ENCODE peak calls at places on chromosomes 16 and 17, in five cellular contexts. One of them, this sample, is unnamed.

GRCh38 chr16:31072540-31073072 is 1.4 kb downstream of the ZNF668 start:
- DNase-seq in SK-N-SH: peak
- DNase-seq in K562: peak
- DNase-seq in HepG2: peak
- DNase-seq in GM12878: no peak
- DNase-seq in this sample: no peak

GRCh38 chr17:39944393-39944711 is 16.8 kb downstream of the LRRC3C start:
- DNase-seq in SK-N-SH: no peak
- DNase-seq in K562: no peak
- DNase-seq in HepG2: no peak
- DNase-seq in GM12878: no peak
- DNase-seq in this sample: no peak

GRCh38 chr17:46772013-46772878 is 46.2 kb downstream of the WNT3 start:
- DNase-seq in SK-N-SH: no peak
- DNase-seq in K562: peak
- DNase-seq in HepG2: peak
- DNase-seq in GM12878: no peak
- DNase-seq in this sample: no peak

GRCh38 chr16:87789437-87790277 is 23.9 kb upstream of the KLHDC4 start:
- DNase-seq in SK-N-SH: no peak
- DNase-seq in K562: no peak
- DNase-seq in HepG2: peak
- DNase-seq in GM12878: no peak
- DNase-seq in this sample: no peak

GRCh38 chr17:20975566-20975965 is 67.2 kb downstream of the USP22 start:
- DNase-seq in SK-N-SH: no peak
- DNase-seq in K562: no peak
- DNase-seq in HepG2: no peak
- DNase-seq in GM12878: no peak
- DNase-seq in this sample: no peak

GRCh38 chr16:89298826-89299225 is 81.3 kb downstream of the ZNF778 start:
- DNase-seq in SK-N-SH: no peak
- DNase-seq in K562: no peak
- DNase-seq in HepG2: no peak
- DNase-seq in GM12878: no peak
- DNase-seq in this sample: no peak

GRCh38 chr16:67177743-67178699 is 5.7 kb downstream of the MATCAP1 start:
- DNase-seq in SK-N-SH: peak
- DNase-seq in K562: peak
- DNase-seq in HepG2: peak
- DNase-seq in GM12878: no peak
- DNase-seq in this sample: peak

GRCh38 chr17:15894913-15895658 is 49.8 kb upstream of the ADORA2B start:
- DNase-seq in SK-N-SH: no peak
- DNase-seq in K562: no peak
- DNase-seq in HepG2: no peak
- DNase-seq in GM12878: no peak
- DNase-seq in this sample: no peak

GRCh38 chr17:70053241-70054234 is 21.5 kb upstream of the KCNJ16 start:
- DNase-seq in SK-N-SH: no peak
- DNase-seq in K562: no peak
- DNase-seq in HepG2: no peak
- DNase-seq in GM12878: no peak
- DNase-seq in this sample: no peak

GRCh38 chr17:7705269-7706255 is 560 bp downstream of the EFNB3 start:
- DNase-seq in SK-N-SH: peak
- DNase-seq in K562: no peak
- DNase-seq in HepG2: no peak
- DNase-seq in GM12878: no peak
- DNase-seq in this sample: no peak

GRCh38 chr17:7702776-7703175 is 2.2 kb upstream of the EFNB3 start:
- DNase-seq in SK-N-SH: no peak
- DNase-seq in K562: no peak
- DNase-seq in HepG2: no peak
- DNase-seq in GM12878: no peak
- DNase-seq in this sample: no peak

GRCh38 chr17:7704601-7705268 is at the start of gene EFNB3:
- DNase-seq in SK-N-SH: peak
- DNase-seq in K562: no peak
- DNase-seq in HepG2: no peak
- DNase-seq in GM12878: no peak
- DNase-seq in this sample: no peak

GRCh38 chr17:7701681-7702080 is 3.3 kb upstream of the EFNB3 start:
- DNase-seq in SK-N-SH: no peak
- DNase-seq in K562: no peak
- DNase-seq in HepG2: no peak
- DNase-seq in GM12878: no peak
- DNase-seq in this sample: no peak

DNA sequence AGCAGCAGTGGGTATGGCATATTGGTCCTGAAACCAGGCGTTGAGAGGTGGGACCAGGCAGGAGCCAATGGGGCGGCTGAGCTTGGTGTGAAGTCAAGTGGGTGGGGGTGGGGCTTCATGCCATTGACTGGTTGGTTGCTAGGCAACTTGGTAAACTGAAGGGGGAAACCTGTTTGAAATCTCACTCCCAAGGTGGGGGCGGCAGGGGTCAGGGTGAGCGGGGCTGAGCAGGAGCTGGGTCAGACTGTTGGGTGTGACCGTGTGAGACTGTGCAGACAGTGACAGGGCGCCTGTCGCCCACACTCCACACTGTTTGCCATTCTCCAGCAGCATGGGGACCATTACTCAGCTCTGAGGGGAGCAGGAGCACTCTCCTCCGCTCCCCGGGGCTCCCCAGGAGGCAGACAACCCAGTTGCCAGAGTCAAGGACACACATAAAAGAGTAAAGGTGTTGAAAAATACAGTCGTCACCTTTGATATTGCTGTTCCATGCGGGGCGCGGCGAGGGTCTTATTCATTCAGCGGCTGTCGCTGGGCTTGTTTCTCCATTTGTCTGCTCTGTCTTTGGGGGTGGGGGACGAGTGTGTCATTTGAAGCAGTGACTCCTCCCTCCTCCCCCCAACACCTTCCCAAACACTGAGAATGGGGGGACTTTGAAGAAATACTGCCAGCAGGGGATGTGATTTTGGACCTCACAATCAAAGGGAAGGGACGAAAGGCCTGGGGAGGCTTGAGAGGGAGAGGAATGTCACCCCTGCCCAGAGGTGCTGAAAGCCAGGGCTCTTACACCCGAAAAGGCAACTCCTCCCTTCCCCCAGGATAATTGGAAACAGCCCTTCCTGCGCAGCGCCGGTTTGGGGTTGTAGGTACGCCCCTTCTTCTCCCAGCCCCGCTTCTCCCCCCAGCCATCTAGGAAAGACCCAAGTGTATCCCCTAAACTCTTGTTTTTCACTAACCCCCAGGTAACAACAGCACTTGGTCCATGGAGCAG is 1.1 kb upstream of the EFNB3 start:
- DNase-seq in SK-N-SH: peak
- DNase-seq in K562: peak
- DNase-seq in HepG2: peak
- DNase-seq in GM12878: no peak
- DNase-seq in this sample: no peak
- TF ChIP-seq SIN3A in SK-N-SH: no peak
- TF ChIP-seq SIN3A in K562: no peak
- TF ChIP-seq SIN3A in HepG2: no peak
- TF ChIP-seq SIN3A in GM12878: no peak
- TF ChIP-seq SIN3A in this sample: no peak

GRCh38 chr17:75472119-75472518 is 15.7 kb downstream of the TMEM94 start:
- DNase-seq in SK-N-SH: no peak
- DNase-seq in K562: peak
- DNase-seq in HepG2: no peak
- DNase-seq in GM12878: no peak
- DNase-seq in this sample: no peak
- TF ChIP-seq REST in SK-N-SH: no peak
- TF ChIP-seq REST in K562: no peak
- TF ChIP-seq REST in HepG2: no peak
- TF ChIP-seq REST in GM12878: no peak
- TF ChIP-seq REST in this sample: no peak

DNA sequence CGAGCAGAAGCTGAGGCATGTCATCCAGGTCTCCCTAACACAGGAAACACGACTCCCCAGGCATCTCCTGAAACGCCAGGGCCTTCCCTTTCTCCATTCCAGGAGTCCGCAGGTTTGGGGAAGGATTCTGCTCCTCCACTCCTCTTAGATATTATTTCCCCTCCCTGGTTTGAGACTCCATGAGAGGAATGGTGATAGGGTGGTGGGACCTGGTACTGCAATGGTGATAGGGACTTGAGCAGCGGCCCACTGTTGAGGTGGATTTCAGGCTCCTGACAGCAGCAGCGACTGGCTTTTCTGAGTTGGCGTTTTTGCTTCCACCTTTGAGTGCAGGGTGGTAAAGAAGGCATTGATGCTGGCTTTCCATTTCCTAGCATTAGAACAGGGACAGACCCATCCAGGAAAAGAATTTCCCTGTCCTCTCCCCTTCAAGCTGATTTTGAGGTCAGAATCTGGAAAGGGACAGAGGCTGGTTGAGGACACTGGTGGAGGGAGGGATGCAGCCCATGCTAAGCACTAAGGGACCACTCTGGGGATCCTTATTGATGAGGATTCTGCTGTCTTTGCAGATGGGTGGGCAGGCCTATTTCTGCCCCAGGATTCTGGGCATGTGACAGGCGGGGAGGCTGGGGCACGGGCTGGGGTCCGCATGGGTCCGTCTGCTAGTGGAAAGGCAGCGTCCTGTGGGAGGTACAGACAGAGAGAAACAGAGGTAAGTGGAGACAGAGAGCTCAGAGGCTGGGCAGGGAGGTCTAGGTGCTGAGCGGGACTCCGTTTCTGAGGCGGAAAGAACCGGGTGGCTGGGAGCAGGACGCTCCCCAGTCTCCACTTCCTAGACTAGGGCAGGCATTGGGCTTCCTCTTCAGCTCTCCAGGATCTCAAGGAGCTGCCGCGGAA is 1.3 kb upstream of the TBX4 start:
- DNase-seq in SK-N-SH: no peak
- DNase-seq in K562: no peak
- DNase-seq in HepG2: no peak
- DNase-seq in GM12878: no peak
- DNase-seq in this sample: no peak
- TF ChIP-seq MAX in SK-N-SH: no peak
- TF ChIP-seq MAX in K562: no peak
- TF ChIP-seq MAX in HepG2: no peak
- TF ChIP-seq MAX in GM12878: no peak
- TF ChIP-seq MAX in this sample: no peak

DNA sequence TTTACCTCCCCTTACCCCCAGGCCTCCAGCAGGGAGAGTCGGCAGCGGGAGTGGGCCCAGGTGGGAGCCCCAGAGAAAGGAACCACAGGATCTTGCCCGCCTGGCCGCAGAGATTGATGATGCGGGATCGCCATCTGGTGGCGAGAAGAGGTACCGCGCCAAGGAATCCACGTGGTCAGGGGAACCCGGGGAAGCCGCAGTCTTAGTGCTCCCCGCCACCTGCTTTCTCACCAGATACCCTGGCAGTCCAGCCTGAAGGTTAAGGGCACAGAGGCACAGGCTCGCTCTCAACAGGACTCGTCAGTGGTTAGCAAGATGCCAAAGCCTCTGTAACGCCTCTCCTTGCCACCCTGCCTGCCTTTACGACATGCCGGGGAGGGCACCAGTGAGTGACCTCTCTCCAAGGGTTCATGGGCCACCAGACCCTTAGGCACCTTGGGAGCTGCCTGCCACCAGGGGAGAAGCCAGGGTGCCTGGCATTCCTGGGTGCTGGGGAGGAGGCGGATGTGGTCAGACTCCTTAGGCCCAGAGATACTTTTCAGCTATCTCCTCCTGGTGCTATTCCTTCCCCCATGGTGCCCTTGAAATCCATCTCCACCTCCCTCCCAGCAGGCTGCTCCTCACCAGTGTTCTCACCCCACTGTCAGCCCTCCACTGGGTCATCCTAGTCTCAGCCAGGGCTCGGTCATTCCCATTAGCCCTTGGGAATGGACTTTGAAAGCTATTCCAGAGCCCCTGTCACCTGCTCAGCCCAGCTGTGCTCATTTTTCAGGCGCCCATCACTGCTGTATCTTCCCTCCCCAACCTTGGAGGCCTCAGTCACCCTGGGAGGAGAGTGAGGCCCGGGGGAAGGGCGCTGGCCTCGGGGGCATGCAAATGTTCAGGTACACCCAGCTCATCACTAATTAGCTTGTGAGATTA is 5.4 kb upstream of the RHBDF2 start:
- DNase-seq in SK-N-SH: peak
- DNase-seq in K562: peak
- DNase-seq in HepG2: peak
- DNase-seq in GM12878: peak
- DNase-seq in this sample: peak
- TF ChIP-seq SIN3A in SK-N-SH: no peak
- TF ChIP-seq SIN3A in K562: no peak
- TF ChIP-seq SIN3A in HepG2: peak
- TF ChIP-seq SIN3A in GM12878: no peak
- TF ChIP-seq SIN3A in this sample: no peak

DNA sequence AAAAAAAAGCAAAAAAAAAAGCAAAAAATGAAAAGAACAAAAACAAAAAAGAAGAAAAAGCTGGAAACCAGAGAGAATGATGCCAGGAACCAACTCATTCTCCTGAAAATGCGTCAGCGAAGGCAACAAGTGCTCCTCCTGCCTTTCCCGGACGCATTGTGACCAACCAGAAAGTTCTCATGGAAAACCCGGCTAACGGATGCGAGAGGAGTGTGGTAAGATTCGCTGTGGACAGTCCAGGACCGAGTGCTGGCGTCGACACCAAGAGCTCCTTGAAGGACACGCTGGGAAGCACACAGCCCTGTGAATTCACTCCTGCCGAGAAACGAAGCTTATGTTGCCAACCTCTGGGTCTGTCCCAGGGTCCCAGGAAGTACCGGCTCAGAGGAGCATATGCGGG is 43.4 kb downstream of the METRNL start:
- DNase-seq in SK-N-SH: no peak
- DNase-seq in K562: no peak
- DNase-seq in HepG2: no peak
- DNase-seq in GM12878: no peak
- DNase-seq in this sample: no peak
- TF ChIP-seq REST in SK-N-SH: no peak
- TF ChIP-seq REST in K562: no peak
- TF ChIP-seq REST in HepG2: no peak
- TF ChIP-seq REST in GM12878: no peak
- TF ChIP-seq REST in this sample: no peak

DNA sequence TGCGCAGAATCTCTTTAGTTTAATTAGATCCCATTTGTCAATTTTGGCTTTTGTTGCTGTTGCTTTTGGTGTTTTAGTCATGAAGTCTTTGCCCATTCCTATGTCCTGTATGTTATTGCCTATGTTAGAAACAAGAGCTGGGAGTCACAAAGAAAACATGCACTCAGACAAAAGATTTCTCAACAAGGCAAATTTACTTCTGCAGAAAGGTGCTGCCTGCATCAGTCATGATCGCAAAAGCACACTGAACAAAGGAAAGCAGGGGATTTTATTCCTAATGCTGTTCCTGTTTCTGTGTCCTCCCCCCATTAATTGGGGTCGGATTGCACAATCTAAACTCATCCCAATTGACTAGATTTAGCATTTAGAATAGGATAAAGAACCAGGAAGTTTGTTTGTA is 55.9 kb downstream of the ATF7IP2 start:
- DNase-seq in SK-N-SH: no peak
- DNase-seq in K562: no peak
- DNase-seq in HepG2: no peak
- DNase-seq in GM12878: no peak
- DNase-seq in this sample: no peak
- TF ChIP-seq MAX in SK-N-SH: no peak
- TF ChIP-seq MAX in K562: no peak
- TF ChIP-seq MAX in HepG2: no peak
- TF ChIP-seq MAX in GM12878: no peak
- TF ChIP-seq MAX in this sample: no peak

This sample was measured in HCT116.